ENCODE peak calls at places on chromosomes 13 and 19, in six cellular contexts. L is H9, W is IMR-90, M is mesendoderm, F is mesenchymal stem cell, U is neuronal stem cell. Y is an unnamed sample.

GRCh38 chr19:21474671-21475181 is 30.7 kb upstream of the ZNF429 start:
- DNase-seq in F (peak), L (peak), W (peak), M (peak), U (peak), Y (peak)

GRCh38 chr19:9934132-9934950 is 2.0 kb downstream of the OLFM2 start:
- DNase-seq in U (peak), M (peak), L (peak), F (peak), W (peak), Y (peak)

GRCh38 chr13:112781287-112781686 is 91.4 kb downstream of the ATP11A start:
- DNase-seq in W (no peak), L (no peak), U (no peak), M (no peak), F (no peak), Y (no peak)

GRCh38 chr19:9945319-9945966 is 9.1 kb upstream of the OLFM2 start:
- DNase-seq in L (peak), F (peak), W (peak), U (no peak), M (peak), Y (peak)

GRCh38 chr13:51317262-51317661 is 22.2 kb upstream of the SERPINE3 start:
- DNase-seq in M (no peak), L (no peak), U (no peak), W (peak), F (no peak), Y (no peak)

GRCh38 chr13:30619731-30620130 is 2.0 kb downstream of the USPL1 start:
- DNase-seq in F (peak), L (no peak), M (no peak), W (no peak), U (no peak), Y (no peak)

GRCh38 chr13:94329277-94329676 is 150.2 kb downstream of the DCT start:
- DNase-seq in L (no peak), U (no peak), F (peak), W (peak), M (no peak), Y (no peak)

GRCh38 chr19:13849991-13850909 is 26.7 kb upstream of the NANOS3 start:
- DNase-seq in F (peak), W (peak), L (peak), M (peak), U (no peak), Y (peak)

GRCh38 chr19:12757544-12758274 is 6.1 kb downstream of the BEST2 start:
- DNase-seq in F (peak), W (peak), U (peak), L (peak), M (peak), Y (peak)

GRCh38 chr19:33066543-33066942 is 1.9 kb upstream of the RHPN2 start:
- DNase-seq in L (no peak), U (no peak), W (no peak), M (no peak), F (no peak), Y (peak)

GRCh38 chr13:111216166-111216960 is 101.3 kb downstream of the ARHGEF7 start:
- DNase-seq in W (peak), L (peak), F (peak), U (peak), M (peak), Y (no peak)

GRCh38 chr13:52809310-52809769 is 39.1 kb downstream of the PCDH8 start:
- DNase-seq in L (peak), M (peak), W (peak), U (peak), F (peak), Y (peak)

GRCh38 chr19:48755787-48756674 is 707 bp downstream of the FGF21 start:
- DNase-seq in M (no peak), L (no peak), W (no peak), U (no peak), F (no peak), Y (no peak)

GRCh38 chr19:48617146-48617937 is 1.6 kb downstream of the RPL18 start:
- DNase-seq in F (no peak), W (no peak), L (peak), M (no peak), U (no peak), Y (no peak)

GRCh38 chr19:37413243-37414084 is 42.6 kb downstream of the ZNF527 start:
- DNase-seq in L (no peak), U (no peak), M (peak), F (peak), W (no peak), Y (no peak)

GRCh38 chr13:45786293-45786920 is 65.1 kb downstream of the SIAH3 start:
- DNase-seq in W (no peak), L (no peak), M (no peak), F (no peak), U (no peak), Y (no peak)

GRCh38 chr13:28655566-28655965 is 3.4 kb upstream of the POMP start:
- DNase-seq in L (no peak), U (no peak), M (peak), W (peak), F (peak), Y (peak)

GRCh38 chr13:31394491-31394890 is 194.7 kb downstream of the B3GLCT start:
- DNase-seq in U (no peak), F (no peak), M (no peak), L (no peak), W (no peak), Y (no peak)

GRCh38 chr19:35493971-35494370 is 3.7 kb upstream of the KRTDAP start:
- DNase-seq in U (no peak), M (no peak), L (no peak), W (no peak), F (no peak), Y (no peak)

GRCh38 chr13:45370922-45371406 is 30.0 kb upstream of the TPT1 start:
- DNase-seq in W (peak), L (peak), F (peak), U (peak), M (peak), Y (peak)

GRCh38 chr19:30664358-30665058 is 292.3 kb downstream of the ZNF536 start:
- DNase-seq in M (peak), W (peak), L (peak), U (no peak), F (no peak), Y (peak)

GRCh38 chr13:73254827-73255226 is 196.0 kb downstream of the KLF5 start:
- DNase-seq in U (no peak), M (no peak), L (no peak), F (no peak), W (no peak), Y (no peak)

GRCh38 chr19:17035842-17036424 is 9.3 kb upstream of the CPAMD8 start:
- DNase-seq in W (no peak), M (no peak), L (no peak), U (no peak), F (no peak), Y (peak)

GRCh38 chr13:47945738-47946137 is 55.3 kb downstream of the SUCLA2 start:
- DNase-seq in L (no peak), F (peak), U (no peak), M (peak), W (peak), Y (peak)

GRCh38 chr19:11418518-11419506 is at the start of gene RGL3:
- DNase-seq in F (no peak), U (no peak), W (no peak), M (peak), L (peak), Y (peak)

GRCh38 chr13:46134494-46134893 is 29.7 kb upstream of the CPB2 start:
- DNase-seq in L (no peak), F (no peak), M (no peak), U (no peak), W (no peak), Y (no peak)

GRCh38 chr19:42276821-42277220 is 7.8 kb downstream of the CIC start:
- DNase-seq in M (no peak), L (no peak), W (no peak), F (no peak), U (no peak), Y (no peak)

GRCh38 chr19:51417107-51417806 is at the start of gene SIGLEC10:
- DNase-seq in U (no peak), W (no peak), M (no peak), L (peak), F (no peak), Y (peak)

GRCh38 chr13:44697058-44697457 is 120.9 kb upstream of the TSC22D1 start:
- DNase-seq in L (no peak), M (no peak), F (no peak), U (no peak), W (no peak), Y (no peak)

GRCh38 chr13:46179576-46180368 is 2.2 kb downstream of the LCP1 start:
- DNase-seq in M (no peak), F (no peak), U (no peak), W (no peak), L (no peak), Y (no peak)

GRCh38 chr13:112510002-112510780 is 77.8 kb downstream of the TUBGCP3 start:
- DNase-seq in M (peak), F (peak), U (peak), W (peak), L (peak), Y (peak)

DNA sequence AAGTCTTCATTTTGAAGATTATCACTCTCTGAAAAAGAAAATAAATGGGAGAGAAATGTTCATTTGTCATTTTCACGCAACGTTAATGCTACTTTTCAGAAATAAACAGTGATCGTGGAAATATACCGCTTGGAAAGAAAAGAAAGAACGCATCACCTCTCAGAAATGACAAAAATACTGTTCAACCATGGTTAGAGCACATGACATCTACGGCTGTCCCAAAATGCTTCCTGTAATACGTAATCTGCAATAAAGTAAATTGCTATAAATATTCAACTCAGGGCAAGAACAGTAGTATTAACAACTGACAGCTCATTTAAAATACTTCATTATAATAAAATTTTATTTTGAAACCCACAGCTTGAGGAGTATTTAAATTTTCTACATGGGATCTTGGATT is 15.2 kb downstream of the LATS2 start:
- DNase-seq in F (no peak), U (no peak), L (no peak), M (no peak), W (no peak), Y (no peak)
- H3K4ac ChIP-seq in F (no peak), U (no peak), L (no peak), M (no peak), W (no peak), Y (no peak)

GRCh38 chr13:35699181-35699580 is 222.7 kb upstream of the MAB21L1 start:
- DNase-seq in F (no peak), U (no peak), W (peak), L (no peak), M (no peak), Y (no peak)

GRCh38 chr13:35695411-35695810 is 218.9 kb upstream of the MAB21L1 start:
- DNase-seq in L (peak), M (no peak), U (no peak), W (no peak), F (no peak), Y (no peak)

GRCh38 chr13:35694549-35695233 is 218.2 kb upstream of the MAB21L1 start:
- DNase-seq in F (no peak), W (no peak), M (no peak), U (no peak), L (peak), Y (no peak)

GRCh38 chr13:35699805-35700204 is 223.3 kb upstream of the MAB21L1 start:
- DNase-seq in L (no peak), M (no peak), F (peak), U (no peak), W (peak), Y (no peak)

DNA sequence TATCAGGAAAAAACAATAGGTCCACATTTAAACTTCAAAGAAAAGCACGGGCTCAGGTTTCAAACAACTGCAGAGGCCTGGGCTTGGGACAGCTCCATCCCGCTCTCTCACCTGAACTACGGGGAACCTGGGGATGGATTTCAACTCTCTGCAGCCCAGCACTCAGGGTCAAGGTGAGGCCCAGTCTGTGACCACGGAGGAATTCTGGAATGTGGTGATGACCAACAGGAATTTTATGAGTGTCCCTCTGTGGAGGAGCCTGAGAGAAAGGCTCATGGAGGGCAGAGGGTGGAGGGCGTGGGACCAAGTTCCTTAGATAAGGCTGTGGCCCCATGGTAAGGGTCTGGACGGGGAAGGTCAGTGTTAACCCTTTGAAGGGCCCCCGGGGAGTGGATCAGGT is 220.8 kb upstream of the MAB21L1 start:
- DNase-seq in M (peak), W (no peak), L (no peak), F (no peak), U (no peak), Y (no peak)
- H3K4ac ChIP-seq in M (no peak), W (peak), L (no peak), F (no peak), U (no peak), Y (no peak)

DNA sequence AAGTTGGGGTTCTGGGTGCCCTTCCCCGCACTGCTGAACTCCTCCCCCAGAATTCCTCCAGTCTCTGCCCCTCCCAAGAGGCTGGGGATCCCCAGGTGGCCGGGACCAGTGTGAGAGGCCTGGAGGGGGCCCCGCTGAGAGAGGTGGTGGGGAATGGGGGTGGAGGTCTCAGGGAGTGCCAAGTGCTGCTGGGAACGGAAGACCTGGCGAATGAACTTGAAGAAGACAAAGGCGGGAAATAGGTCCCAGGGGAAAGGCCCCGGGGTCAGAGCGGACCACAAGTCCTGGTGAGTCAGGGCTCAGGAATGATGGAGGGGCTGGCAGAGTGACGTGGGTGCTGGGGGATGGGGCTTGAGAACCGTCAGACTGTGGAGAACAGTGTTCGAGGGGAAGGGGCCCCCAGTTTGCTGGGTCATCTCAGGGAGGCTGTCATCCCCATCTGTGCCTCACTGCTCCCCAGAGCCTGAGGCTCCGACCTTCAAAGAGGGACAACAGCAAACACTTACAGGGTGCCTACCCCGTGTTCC is 15.8 kb upstream of the SEMA6B start:
- DNase-seq in L (peak), F (peak), W (peak), M (peak), U (no peak), Y (peak)
- H3K4ac ChIP-seq in L (no peak), F (peak), W (peak), M (peak), U (no peak), Y (no peak)

GRCh38 chr19:18594096-18594823 is 5.7 kb downstream of the REX1BD start:
- DNase-seq in M (peak), F (peak), W (peak), U (peak), L (peak), Y (peak)
- H3K4ac ChIP-seq in M (peak), F (no peak), W (peak), U (peak), L (no peak), Y (no peak)

GRCh38 chr19:4929186-4929585 is 19.9 kb downstream of the UHRF1 start:
- DNase-seq in M (no peak), F (no peak), U (no peak), W (no peak), L (no peak), Y (no peak)

GRCh38 chr19:4922530-4923378 is 13.5 kb downstream of the UHRF1 start:
- DNase-seq in M (no peak), L (no peak), U (no peak), F (no peak), W (no peak), Y (no peak)

GRCh38 chr19:4923379-4923747 is 14.1 kb downstream of the UHRF1 start:
- DNase-seq in F (no peak), L (no peak), U (no peak), W (no peak), M (no peak), Y (no peak)
- H3K4ac ChIP-seq in F (no peak), L (no peak), U (no peak), W (no peak), M (no peak), Y (peak)

GRCh38 chr19:45094707-45095106 is 1.7 kb downstream of the PPP1R37 start:
- DNase-seq in W (no peak), U (no peak), M (no peak), L (no peak), F (no peak), Y (no peak)

GRCh38 chr19:45091031-45091918 is 1.7 kb upstream of the PPP1R37 start:
- DNase-seq in U (peak), F (peak), M (peak), L (peak), W (peak), Y (peak)

GRCh38 chr19:45094158-45094557 is 1.2 kb downstream of the PPP1R37 start:
- DNase-seq in M (no peak), L (no peak), U (no peak), F (no peak), W (no peak), Y (no peak)

GRCh38 chr19:45090598-45090997 is 2.4 kb upstream of the PPP1R37 start:
- DNase-seq in L (no peak), U (no peak), W (no peak), F (no peak), M (no peak), Y (no peak)

GRCh38 chr19:45092747-45093678 is at the start of gene PPP1R37:
- DNase-seq in F (peak), L (peak), W (peak), M (peak), U (peak), Y (peak)
- H3K4ac ChIP-seq in F (peak), L (no peak), W (peak), M (peak), U (no peak), Y (peak)

DNA sequence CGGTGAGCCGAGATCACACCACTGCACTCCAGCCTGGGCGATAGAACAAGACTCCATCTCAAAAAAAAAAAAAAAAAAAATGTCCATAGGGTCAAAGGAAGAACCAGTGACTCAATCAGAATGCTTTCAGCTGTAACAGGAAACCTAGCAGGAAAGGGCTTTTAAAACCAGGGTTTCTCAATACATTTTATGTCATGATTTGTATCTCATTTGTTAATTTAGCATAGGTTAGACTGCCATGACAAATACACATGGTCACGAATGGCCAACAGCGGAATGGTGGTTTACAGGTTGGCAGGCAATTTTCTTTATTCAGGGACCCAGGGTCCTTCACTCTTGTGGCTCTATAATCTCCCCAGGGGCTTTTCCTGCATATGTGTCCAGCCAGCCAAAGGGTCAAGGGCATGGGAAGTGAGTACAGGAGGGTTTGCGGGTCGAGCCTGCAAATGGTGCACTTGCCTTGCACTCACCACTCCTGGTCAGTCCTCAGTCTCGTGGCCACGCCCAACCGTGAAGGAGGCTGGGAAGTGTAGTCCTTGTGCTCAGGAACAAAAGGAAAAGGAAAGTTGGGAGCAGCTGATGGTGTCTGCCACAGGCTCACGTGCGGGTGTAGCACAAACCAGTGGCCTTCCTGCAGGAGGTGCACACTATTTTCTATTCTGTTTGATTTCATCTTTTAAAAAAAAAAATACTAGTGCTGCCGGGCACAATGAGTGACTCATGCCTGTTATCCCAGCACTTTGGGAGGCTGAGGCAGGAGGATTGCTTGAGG is 14.8 kb downstream of the DHX34 start:
- DNase-seq in F (peak), L (peak), W (peak), U (no peak), M (peak), Y (no peak)
- H3K4ac ChIP-seq in F (no peak), L (no peak), W (no peak), U (no peak), M (no peak), Y (no peak)

GRCh38 chr19:1251233-1251502 is 2.8 kb downstream of the MIDN start:
- DNase-seq in U (no peak), L (no peak), F (peak), W (peak), M (peak), Y (peak)

GRCh38 chr19:1250374-1251232 is 2.2 kb downstream of the MIDN start:
- DNase-seq in L (no peak), F (peak), U (peak), M (peak), W (peak), Y (no peak)

GRCh38 chr19:1252221-1252817 is 3.9 kb downstream of the MIDN start:
- DNase-seq in U (no peak), F (peak), W (peak), L (no peak), M (peak), Y (peak)

GRCh38 chr19:1252818-1253513 is 4.6 kb downstream of the MIDN start:
- DNase-seq in U (no peak), W (peak), M (peak), F (peak), L (no peak), Y (peak)

GRCh38 chr19:1251503-1252220 is 3.3 kb downstream of the MIDN start:
- DNase-seq in F (no peak), W (no peak), U (no peak), L (no peak), M (peak), Y (peak)
- H3K4ac ChIP-seq in F (peak), W (peak), U (peak), L (peak), M (peak), Y (peak)

Y was measured in trophoblast cell.